ENCODE peak calls at places on chromosomes 4 and X, in ten cellular contexts. N, F, U, M, Y, H, P, B, R and O are unnamed samples.

GRCh38 chrX:23634181-23634580 is 33.1 kb upstream of the PRDX4 start:
- DNase-seq in N (peak), F (no peak), U (no peak), M (no peak), Y (no peak), H (no peak), P (no peak), B (no peak), R (no peak), O (no peak)

GRCh38 chrX:45758319-45758718 is 557.6 kb upstream of the DIPK2B start:
- DNase-seq in N (no peak), F (no peak), U (peak), M (no peak), Y (no peak), H (no peak), P (no peak), B (no peak), R (no peak), O (no peak)

GRCh38 chr4:171813195-171813955 is at the start of gene GALNTL6:
- DNase-seq in N (peak), F (no peak), U (no peak), M (no peak), Y (no peak), H (peak), P (no peak), B (no peak), R (no peak), O (peak)

GRCh38 chrX:71181910-71182799 is 37.5 kb downstream of the NLGN3 start:
- DNase-seq in N (peak), F (peak), U (peak), M (peak), Y (peak), H (peak), P (peak), B (peak), R (peak), O (peak)

GRCh38 chrX:22855693-22856092 is 144.1 kb upstream of the DDX53 start:
- DNase-seq in N (no peak), F (no peak), U (no peak), M (no peak), Y (no peak), H (no peak), P (no peak), B (no peak), R (no peak), O (no peak)

GRCh38 chr4:85557016-85557901 is 82.3 kb downstream of the ARHGAP24 start:
- DNase-seq in N (no peak), F (no peak), U (no peak), M (no peak), Y (no peak), H (peak), P (no peak), B (no peak), R (no peak), O (peak)

GRCh38 chr4:102825261-102826071 is 1.9 kb downstream of the UBE2D3 start:
- DNase-seq in N (peak), F (peak), U (peak), M (no peak), Y (peak), H (no peak), P (no peak), B (peak), R (peak), O (no peak)

GRCh38 chr4:55834086-55834795 is 14.7 kb downstream of the EXOC1L start:
- DNase-seq in N (no peak), F (no peak), U (no peak), M (no peak), Y (no peak), H (no peak), P (no peak), B (no peak), R (no peak), O (no peak)

GRCh38 chr4:126604273-126604867 is 1028.4 kb upstream of the INTU start:
- DNase-seq in N (peak), F (peak), U (no peak), M (no peak), Y (no peak), H (no peak), P (no peak), B (no peak), R (no peak), O (no peak)

GRCh38 chrX:31870267-31870666 is 798.4 kb upstream of the FTHL17 start:
- DNase-seq in N (no peak), F (no peak), U (no peak), M (no peak), Y (no peak), H (no peak), P (no peak), B (no peak), R (no peak), O (no peak)

GRCh38 chrX:6910218-6910617 is 237.3 kb upstream of the STS start:
- DNase-seq in N (no peak), F (no peak), U (no peak), M (no peak), Y (no peak), H (no peak), P (no peak), B (no peak), R (no peak), O (no peak)

GRCh38 chrX:52346462-52347165 is 22.2 kb upstream of the XAGE2 start:
- DNase-seq in N (peak), F (peak), U (no peak), M (no peak), Y (no peak), H (no peak), P (no peak), B (no peak), R (no peak), O (no peak)

GRCh38 chr4:5018603-5019002 is 655 bp downstream of the CYTL1 start:
- DNase-seq in N (no peak), F (no peak), U (no peak), M (no peak), Y (no peak), H (no peak), P (no peak), B (no peak), R (no peak), O (no peak)

GRCh38 chrX:154096140-154097002 is 1.1 kb downstream of the MECP2 start:
- DNase-seq in N (peak), F (no peak), U (no peak), M (peak), Y (no peak), H (no peak), P (no peak), B (no peak), R (no peak), O (no peak)

GRCh38 chrX:1661048-1661921 is 46.4 kb downstream of the ASMT start:
- DNase-seq in N (peak), F (peak), U (peak), M (no peak), Y (no peak), H (no peak), P (no peak), B (no peak), R (peak), O (peak)

GRCh38 chrX:4764888-4765287 is 1051.4 kb upstream of the PRKX start:
- DNase-seq in N (peak), F (no peak), U (no peak), M (no peak), Y (no peak), H (no peak), P (no peak), B (no peak), R (no peak), O (no peak)

GRCh38 chrX:53895270-53895669 is 149.0 kb downstream of the PHF8 start:
- DNase-seq in N (no peak), F (no peak), U (no peak), M (no peak), Y (no peak), H (no peak), P (no peak), B (no peak), R (no peak), O (no peak)

GRCh38 chrX:140439455-140439854 is 65.4 kb downstream of the SOX3 start:
- DNase-seq in N (no peak), F (peak), U (no peak), M (no peak), Y (peak), H (peak), P (no peak), B (no peak), R (no peak), O (peak)

GRCh38 chr4:53313510-53313909 is 52.4 kb downstream of the SCFD2 start:
- DNase-seq in N (peak), F (no peak), U (no peak), M (no peak), Y (no peak), H (no peak), P (no peak), B (no peak), R (no peak), O (no peak)

GRCh38 chrX:121598356-121598755 is 550.9 kb downstream of the GLUD2 start:
- DNase-seq in N (peak), F (no peak), U (no peak), M (no peak), Y (no peak), H (no peak), P (no peak), B (no peak), R (no peak), O (no peak)

GRCh38 chrX:110006161-110006560 is 3.2 kb downstream of the TMEM164 start:
- DNase-seq in N (no peak), F (no peak), U (no peak), M (no peak), Y (no peak), H (no peak), P (no peak), B (no peak), R (no peak), O (no peak)

DNA sequence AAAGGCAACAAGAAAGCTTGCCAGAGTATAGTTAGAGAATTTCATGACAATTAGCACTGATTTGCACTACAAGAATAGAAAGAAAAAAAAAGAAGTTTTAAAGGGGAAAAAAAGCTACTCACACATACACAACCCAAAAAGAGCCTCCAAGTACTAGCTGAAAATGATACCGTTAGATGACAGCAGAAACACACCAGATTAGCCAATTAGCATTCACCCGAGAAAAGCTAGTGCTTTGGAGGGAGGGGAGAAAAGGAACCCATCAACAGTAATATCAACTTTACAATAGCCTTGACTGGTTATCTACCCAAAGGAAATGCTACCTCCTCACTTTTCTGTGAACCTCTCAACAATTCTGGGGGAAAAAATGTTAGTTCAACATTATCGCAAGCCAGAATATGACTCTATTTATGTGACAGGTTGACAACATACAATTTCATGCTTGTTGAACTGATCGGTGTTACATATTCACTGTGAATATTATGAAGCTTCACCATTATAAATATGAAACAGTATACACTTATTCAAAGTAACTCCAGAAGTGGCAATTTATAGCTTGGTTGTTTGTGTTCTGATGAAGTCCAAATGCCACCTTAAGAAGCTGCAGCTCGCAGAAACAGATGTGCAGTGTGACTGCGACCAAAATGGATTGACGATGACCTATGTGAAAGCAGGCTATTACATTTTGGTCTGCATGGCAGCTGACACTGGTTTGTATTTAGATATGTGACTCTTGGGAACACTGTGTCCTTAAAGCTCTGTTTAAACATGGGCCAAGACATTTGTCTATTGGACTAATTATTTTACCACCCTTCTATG is 15.9 kb downstream of the PPARGC1A start:
- DNase-seq in N (no peak), F (no peak), U (no peak), M (no peak), Y (no peak), H (no peak), P (no peak), B (no peak), R (no peak), O (no peak)
- TF ChIP-seq POLR2A in N (no peak), F (no peak), U (no peak), M (no peak), Y (no peak), H (no peak), P (no peak), B (no peak), R (no peak), O (no peak)

GRCh38 chr4:185309770-185310169 is 86.0 kb downstream of the LRP2BP start:
- DNase-seq in N (no peak), F (no peak), U (no peak), M (no peak), Y (no peak), H (no peak), P (no peak), B (no peak), R (no peak), O (no peak)
- TF ChIP-seq POLR2A in N (no peak), F (no peak), U (no peak), M (no peak), Y (no peak), H (no peak), P (no peak), B (no peak), R (no peak), O (no peak)

GRCh38 chr4:151114338-151114737 is 14.9 kb downstream of the RPS3A start:
- DNase-seq in N (no peak), F (no peak), U (no peak), M (no peak), Y (no peak), H (no peak), P (no peak), B (no peak), R (no peak), O (no peak)
- TF ChIP-seq POLR2A in N (no peak), F (no peak), U (no peak), M (no peak), Y (no peak), H (no peak), P (no peak), B (no peak), R (no peak), O (no peak)

GRCh38 chr4:96946552-96946951 is 1106.7 kb downstream of the PDHA2 start:
- DNase-seq in N (no peak), F (no peak), U (no peak), M (no peak), Y (no peak), H (no peak), P (no peak), B (no peak), R (no peak), O (no peak)
- TF ChIP-seq POLR2A in N (no peak), F (no peak), U (no peak), M (no peak), Y (no peak), H (no peak), P (no peak), B (no peak), R (no peak), O (no peak)

GRCh38 chrX:129843459-129844306 is at the start of gene ZDHHC9:
- DNase-seq in N (peak), F (peak), U (peak), M (peak), Y (peak), H (peak), P (peak), B (peak), R (peak), O (peak)
- TF ChIP-seq POLR2A in N (peak), F (no peak), U (peak), M (peak), Y (peak), H (peak), P (no peak), B (no peak), R (peak), O (no peak)

GRCh38 chrX:133897593-133898163 is 87.7 kb downstream of the GPC3 start:
- DNase-seq in N (no peak), F (no peak), U (no peak), M (no peak), Y (no peak), H (no peak), P (no peak), B (no peak), R (no peak), O (no peak)

GRCh38 chrX:133888941-133889340 is 96.5 kb downstream of the GPC3 start:
- DNase-seq in N (no peak), F (no peak), U (no peak), M (no peak), Y (no peak), H (no peak), P (no peak), B (no peak), R (no peak), O (no peak)

DNA sequence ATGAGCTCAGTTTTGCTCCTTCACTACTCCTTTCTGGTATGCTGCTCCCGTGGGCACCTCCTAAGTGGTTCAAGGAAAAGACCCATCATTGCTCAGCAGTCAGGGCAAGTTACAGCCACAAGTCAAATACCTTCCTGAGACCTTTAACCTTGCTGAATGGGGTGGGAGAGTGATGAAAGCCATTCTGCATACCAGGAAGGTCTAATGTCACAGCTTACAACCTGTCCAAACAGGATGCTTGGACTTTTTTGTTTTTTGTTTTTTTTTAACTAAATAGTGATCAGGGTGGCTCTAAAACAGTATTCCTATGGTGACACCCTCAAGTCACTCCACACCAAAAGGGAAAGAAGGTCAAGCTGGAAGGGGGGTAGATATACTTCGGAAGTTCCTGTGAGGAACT is 93.1 kb downstream of the GPC3 start:
- DNase-seq in N (no peak), F (no peak), U (no peak), M (no peak), Y (no peak), H (no peak), P (no peak), B (no peak), R (no peak), O (no peak)
- TF ChIP-seq POLR2A in N (no peak), F (no peak), U (no peak), M (no peak), Y (no peak), H (no peak), P (no peak), B (no peak), R (no peak), O (no peak)

DNA sequence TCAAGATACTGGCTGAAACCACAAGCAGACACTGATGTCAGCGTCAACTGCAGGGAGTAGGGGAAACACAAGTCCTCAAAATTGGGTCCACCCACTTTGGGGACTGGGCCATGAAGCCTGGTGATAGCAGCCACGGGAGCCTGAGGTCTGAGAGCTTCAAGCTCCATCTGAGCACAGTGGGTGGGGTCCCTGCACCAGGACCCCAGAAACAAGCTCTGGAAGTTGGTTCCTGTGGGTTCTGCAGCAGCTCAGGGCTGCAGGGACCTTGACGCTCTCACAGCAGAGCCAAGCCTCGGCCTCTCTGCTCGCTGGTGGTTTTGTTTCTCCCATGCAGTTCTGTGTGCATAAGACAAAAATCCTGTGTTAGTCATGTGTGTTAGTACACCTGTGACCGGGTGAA is 54.5 kb downstream of the CPLX1 start:
- DNase-seq in N (no peak), F (no peak), U (no peak), M (no peak), Y (no peak), H (no peak), P (no peak), B (no peak), R (no peak), O (no peak)
- TF ChIP-seq POLR2A in N (no peak), F (no peak), U (no peak), M (no peak), Y (no peak), H (no peak), P (no peak), B (no peak), R (no peak), O (no peak)

GRCh38 chr4:125314676-125315570 is at the start of gene FAT4:
- DNase-seq in N (peak), F (peak), U (peak), M (peak), Y (peak), H (peak), P (peak), B (peak), R (peak), O (peak)
- TF ChIP-seq POLR2A in N (peak), F (peak), U (peak), M (peak), Y (peak), H (peak), P (peak), B (no peak), R (peak), O (peak)

DNA sequence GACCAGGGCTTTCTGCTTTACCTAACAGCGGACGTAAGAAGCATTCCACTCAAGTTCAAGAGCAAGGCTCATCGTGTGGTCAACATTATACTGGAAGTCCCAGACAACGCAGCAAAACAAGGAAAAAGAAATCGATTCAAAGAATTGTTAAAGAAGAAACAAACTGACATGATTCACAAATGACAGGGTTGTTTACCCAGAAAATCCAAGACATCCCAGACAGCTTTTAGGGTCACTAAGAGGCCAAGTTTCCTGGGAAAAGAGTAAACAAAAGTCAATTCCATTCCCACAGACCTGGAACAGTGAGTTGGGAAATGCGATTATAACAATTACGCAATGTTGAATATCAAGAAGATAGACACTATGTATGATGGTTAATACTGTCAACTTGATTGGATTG is 21.5 kb upstream of the HTRA3 start:
- DNase-seq in N (peak), F (no peak), U (no peak), M (no peak), Y (no peak), H (no peak), P (no peak), B (no peak), R (no peak), O (no peak)
- TF ChIP-seq POLR2A in N (no peak), F (no peak), U (no peak), M (no peak), Y (no peak), H (no peak), P (no peak), B (no peak), R (no peak), O (no peak)

DNA sequence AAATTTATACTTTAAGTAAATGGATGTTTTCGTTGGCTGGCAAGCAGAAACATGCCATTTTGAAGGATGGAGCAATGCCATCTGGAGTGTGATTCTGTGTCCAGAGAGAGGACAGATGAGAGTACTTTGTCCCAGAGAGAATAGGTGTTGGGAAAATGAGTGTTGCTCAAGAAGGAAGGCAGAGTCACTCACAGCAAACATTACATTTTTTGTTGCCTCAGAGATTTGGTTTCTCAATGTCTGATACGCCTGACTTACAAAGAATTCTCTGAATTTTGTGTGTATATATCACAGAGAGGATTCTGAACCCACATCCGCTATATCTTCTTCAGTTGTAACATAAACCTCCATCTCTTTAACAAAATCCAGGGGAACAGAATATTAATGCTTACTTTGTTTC is 102.8 kb upstream of the PCDH18 start:
- DNase-seq in N (peak), F (no peak), U (no peak), M (no peak), Y (no peak), H (no peak), P (no peak), B (no peak), R (no peak), O (no peak)
- TF ChIP-seq POLR2A in N (no peak), F (no peak), U (no peak), M (no peak), Y (no peak), H (no peak), P (no peak), B (no peak), R (no peak), O (no peak)